ENCODE peak calls at places on chromosomes 5 and 9, in five cellular contexts. D is dorsolateral prefrontal cortex, G is NCI-H526 treated with DMSO at 0.1 percent for 48 hours, V is foreskin fibroblast, J is NAMALWA. X is an unnamed sample.

GRCh38 chr5:39654715-39655114 is 229.9 kb upstream of the DAB2 start:
- DNase-seq in V (no peak), G (no peak), J (no peak), D (no peak), X (no peak)

GRCh38 chr9:121985792-121986494 is 107.2 kb downstream of the TTLL11 start:
- DNase-seq in V (peak; percentile 22), D (peak; percentile 68), G (no peak), J (no peak), X (no peak)

GRCh38 chr9:95507456-95508241 is 9.1 kb downstream of the PTCH1 start:
- DNase-seq in D (no peak), V (peak; percentile 51), J (peak; percentile 70), G (peak; percentile 58), X (peak; percentile 75)

GRCh38 chr5:72292411-72292810 is 27.6 kb downstream of the MRPS27 start:
- DNase-seq in D (no peak), J (no peak), G (no peak), V (no peak), X (no peak)

GRCh38 chr5:33936004-33936380 is 194 bp upstream of the RXFP3 start:
- DNase-seq in G (no peak), D (no peak), V (peak; percentile 47), J (no peak), X (no peak)

GRCh38 chr9:75001719-75002421 is 26.2 kb downstream of the CARNMT1 start:
- DNase-seq in J (peak; percentile 88), D (no peak), V (peak; percentile 68), G (peak; percentile 68), X (peak; percentile 88)

GRCh38 chr5:158977642-158978041 is 122.1 kb downstream of the EBF1 start:
- DNase-seq in J (no peak), D (no peak), G (no peak), V (no peak), X (no peak)

GRCh38 chr5:1785984-1786383 is 13.7 kb downstream of the MRPL36 start:
- DNase-seq in V (no peak), D (no peak), J (no peak), G (no peak), X (no peak)

GRCh38 chr5:66209350-66209749 is 65.2 kb downstream of the SREK1 start:
- DNase-seq in G (no peak), J (no peak), V (no peak), D (no peak), X (no peak)

GRCh38 chr5:128477946-128478345 is 60.1 kb downstream of the FBN2 start:
- DNase-seq in D (no peak), G (no peak), J (no peak), V (no peak), X (no peak)

GRCh38 chr5:75510836-75511434 is 494 bp downstream of the CERT1 start:
- DNase-seq in J (peak; percentile 34), G (no peak), D (peak; percentile 50), V (peak; percentile 34), X (peak; percentile 69)

GRCh38 chr9:14525840-14526239 is 167.4 kb downstream of the ZDHHC21 start:
- DNase-seq in J (no peak), G (no peak), D (no peak), V (no peak), X (no peak)

GRCh38 chr9:3285365-3286161 is 240.2 kb downstream of the RFX3 start:
- DNase-seq in D (no peak), G (no peak), V (no peak), J (no peak), X (peak; percentile 100)

GRCh38 chr5:67289763-67290521 is 93.3 kb upstream of the CD180 start:
- DNase-seq in D (no peak), V (no peak), G (no peak), J (no peak), X (no peak)

GRCh38 chr9:128077847-128078503 is 9.9 kb downstream of the SLC25A25 start:
- DNase-seq in G (no peak), J (no peak), V (no peak), D (no peak), X (peak; percentile 88)

GRCh38 chr5:10250804-10251276 is 760 bp downstream of the CCT5 start:
- DNase-seq in V (peak; percentile 27), J (peak; percentile 58), G (no peak), D (no peak), X (peak; percentile 48)

GRCh38 chr9:11946521-11946920 is 746.7 kb upstream of the TYRP1 start:
- DNase-seq in G (no peak), V (no peak), J (no peak), D (no peak), X (no peak)

GRCh38 chr5:14331377-14331776 is 188.2 kb downstream of the TRIO start:
- DNase-seq in J (peak; percentile 34), D (no peak), G (no peak), V (no peak), X (no peak)

GRCh38 chr5:83720805-83721431 is at the start of gene HAPLN1:
- DNase-seq in G (no peak), V (no peak), J (no peak), D (no peak), X (no peak)

GRCh38 chr9:6197330-6197729 is 18.3 kb upstream of the IL33 start:
- DNase-seq in G (no peak), J (peak; percentile 54), D (no peak), V (no peak), X (peak; percentile 96)

GRCh38 chr9:14692918-14693861 is at the start of gene ZDHHC21:
- DNase-seq in V (peak; percentile 52), J (peak; percentile 52), G (peak; percentile 89), D (peak; percentile 70), X (peak; percentile 42)

GRCh38 chr5:6399978-6400910 is 21.9 kb upstream of the MED10 start:
- DNase-seq in D (no peak), J (no peak), V (peak; percentile 13), G (no peak), X (no peak)

GRCh38 chr5:149913449-149914419 is 30.9 kb downstream of the PDE6A start:
- DNase-seq in J (no peak), G (no peak), V (no peak), D (no peak), X (peak; percentile 72)

GRCh38 chr9:133135193-133135745 is 14.2 kb upstream of the RALGDS start:
- DNase-seq in J (no peak), G (no peak), V (no peak), D (no peak), X (no peak)

GRCh38 chr9:34457266-34458012 is 931 bp downstream of the FAM219A start:
- DNase-seq in D (peak; percentile 72), G (peak; percentile 54), J (no peak), V (peak; percentile 70), X (no peak)

GRCh38 chr5:157918811-157919742 is 60.1 kb upstream of the CLINT1 start:
- DNase-seq in J (no peak), V (no peak), D (no peak), G (no peak), X (no peak)

GRCh38 chr9:14278291-14278721 is 35.6 kb downstream of the NFIB start:
- DNase-seq in G (no peak), V (peak; percentile 71), D (no peak), J (no peak), X (no peak)

GRCh38 chr9:36092509-36093215 is 43.9 kb upstream of the GLIPR2 start:
- DNase-seq in V (no peak), G (no peak), J (peak; percentile 37), D (no peak), X (peak; percentile 57)

GRCh38 chr5:173767580-173768266 is 120.4 kb upstream of the CPEB4 start:
- DNase-seq in G (no peak), D (no peak), V (no peak), J (no peak), X (no peak)

GRCh38 chr5:34526682-34527305 is 129.3 kb upstream of the RAI14 start:
- DNase-seq in V (no peak), D (no peak), J (no peak), G (no peak), X (peak; percentile 7)

GRCh38 chr9:85536076-85536475 is 205.7 kb downstream of the AGTPBP1 start:
- DNase-seq in G (no peak), V (peak; percentile 34), J (no peak), D (no peak), X (no peak)

GRCh38 chr9:128117613-128118471 is 9.7 kb downstream of the PTGES2 start:
- DNase-seq in D (peak; percentile 89), V (peak; percentile 71), J (peak; percentile 95), G (peak; percentile 55), X (peak; percentile 96)

GRCh38 chr9:32264171-32264862 is 120.1 kb upstream of the ACO1 start:
- DNase-seq in J (no peak), G (peak; percentile 37), V (no peak), D (no peak), X (peak; percentile 38)

GRCh38 chr9:134700636-134701350 is 59.2 kb downstream of the COL5A1 start:
- DNase-seq in D (no peak), V (no peak), G (no peak), J (no peak), X (no peak)

GRCh38 chr9:128116104-128117083 is 11.1 kb downstream of the PTGES2 start:
- DNase-seq in G (no peak), V (no peak), D (peak; percentile 43), J (no peak), X (no peak)